ENCODE peak calls at places on chromosomes 1 and 21, in four cellular contexts. One of them, this sample, is unnamed.

GRCh38 chr1:218348628-218349185 is 3.6 kb downstream of the TGFB2 start:
- DNase-seq in stomach: no peak
- DNase-seq in lung: no peak
- DNase-seq in right lobe of liver: no peak
- DNase-seq in this sample: no peak

GRCh38 chr1:46302091-46303037 is 1.1 kb downstream of the LRRC41 start:
- DNase-seq in stomach: peak
- DNase-seq in lung: peak
- DNase-seq in right lobe of liver: peak
- DNase-seq in this sample: peak

GRCh38 chr1:95679262-95679661 is 445.3 kb downstream of the RWDD3 start:
- DNase-seq in right lobe of liver: no peak
- DNase-seq in stomach: no peak
- DNase-seq in lung: no peak
- DNase-seq in this sample: no peak

GRCh38 chr1:2133039-2133878 is 61.3 kb downstream of the FAAP20 start:
- DNase-seq in stomach: peak
- DNase-seq in lung: peak
- DNase-seq in right lobe of liver: peak
- DNase-seq in this sample: peak

GRCh38 chr21:36297938-36298572 is 21.9 kb upstream of the MORC3 start:
- DNase-seq in stomach: peak
- DNase-seq in right lobe of liver: no peak
- DNase-seq in lung: peak
- DNase-seq in this sample: no peak

GRCh38 chr1:102434421-102434820 is 437.7 kb upstream of the OLFM3 start:
- DNase-seq in stomach: no peak
- DNase-seq in right lobe of liver: no peak
- DNase-seq in lung: no peak
- DNase-seq in this sample: no peak

GRCh38 chr1:116772648-116773045 is 18.4 kb downstream of the CD2 start:
- DNase-seq in stomach: no peak
- DNase-seq in lung: no peak
- DNase-seq in right lobe of liver: no peak
- DNase-seq in this sample: peak

GRCh38 chr1:154983776-154984466 is 777 bp downstream of the FLAD1 start:
- DNase-seq in stomach: no peak
- DNase-seq in right lobe of liver: no peak
- DNase-seq in lung: no peak
- DNase-seq in this sample: no peak

GRCh38 chr1:152953761-152954160 is 6.8 kb downstream of the SPRR5 start:
- DNase-seq in right lobe of liver: no peak
- DNase-seq in lung: no peak
- DNase-seq in stomach: no peak
- DNase-seq in this sample: no peak

GRCh38 chr1:220879509-220880366 is 495 bp downstream of the HLX start:
- DNase-seq in lung: no peak
- DNase-seq in right lobe of liver: peak
- DNase-seq in stomach: peak
- DNase-seq in this sample: no peak

GRCh38 chr1:75712306-75712705 is 12.2 kb upstream of the ACADM start:
- DNase-seq in lung: no peak
- DNase-seq in stomach: no peak
- DNase-seq in right lobe of liver: no peak
- DNase-seq in this sample: no peak

GRCh38 chr1:178126790-178127189 is 32.9 kb downstream of the RASAL2 start:
- DNase-seq in lung: peak
- DNase-seq in right lobe of liver: no peak
- DNase-seq in stomach: no peak
- DNase-seq in this sample: peak

GRCh38 chr1:185317886-185318310 is 855 bp upstream of the IVNS1ABP start:
- DNase-seq in right lobe of liver: peak
- DNase-seq in stomach: peak
- DNase-seq in lung: peak
- DNase-seq in this sample: no peak

GRCh38 chr21:36479415-36480402 is at the start of gene CLDN14:
- DNase-seq in lung: no peak
- DNase-seq in stomach: peak
- DNase-seq in right lobe of liver: peak
- DNase-seq in this sample: peak

GRCh38 chr1:202276081-202276715 is 65.5 kb downstream of the UBE2T start:
- DNase-seq in stomach: no peak
- DNase-seq in right lobe of liver: no peak
- DNase-seq in lung: no peak
- DNase-seq in this sample: no peak

GRCh38 chr1:54287176-54287650 is 87.2 kb downstream of the MRPL37 start:
- DNase-seq in lung: peak
- DNase-seq in stomach: peak
- DNase-seq in right lobe of liver: peak
- DNase-seq in this sample: peak

GRCh38 chr1:110421159-110421777 is 13.8 kb upstream of the LAMTOR5 start:
- DNase-seq in lung: no peak
- DNase-seq in stomach: no peak
- DNase-seq in right lobe of liver: no peak
- DNase-seq in this sample: peak

GRCh38 chr1:204450461-204451257 is 39.0 kb upstream of the PPP1R15B start:
- DNase-seq in stomach: peak
- DNase-seq in right lobe of liver: peak
- DNase-seq in lung: no peak
- DNase-seq in this sample: no peak

GRCh38 chr1:173205146-173206051 is 1.7 kb downstream of the TNFSF4 start:
- DNase-seq in lung: no peak
- DNase-seq in right lobe of liver: no peak
- DNase-seq in stomach: no peak
- DNase-seq in this sample: peak

GRCh38 chr1:160130486-160130885 is 14.9 kb downstream of the ATP1A2 start:
- DNase-seq in lung: no peak
- DNase-seq in stomach: no peak
- DNase-seq in right lobe of liver: no peak
- DNase-seq in this sample: no peak

GRCh38 chr1:160129966-160130365 is 14.4 kb downstream of the ATP1A2 start:
- DNase-seq in lung: no peak
- DNase-seq in right lobe of liver: no peak
- DNase-seq in stomach: no peak
- DNase-seq in this sample: no peak

GRCh38 chr1:160130939-160131338 is 15.4 kb downstream of the ATP1A2 start:
- DNase-seq in lung: no peak
- DNase-seq in stomach: no peak
- DNase-seq in right lobe of liver: no peak
- DNase-seq in this sample: no peak

GRCh38 chr1:160133990-160134770 is 17.2 kb upstream of the ATP1A4 start:
- DNase-seq in right lobe of liver: no peak
- DNase-seq in lung: no peak
- DNase-seq in stomach: no peak
- DNase-seq in this sample: no peak

DNA sequence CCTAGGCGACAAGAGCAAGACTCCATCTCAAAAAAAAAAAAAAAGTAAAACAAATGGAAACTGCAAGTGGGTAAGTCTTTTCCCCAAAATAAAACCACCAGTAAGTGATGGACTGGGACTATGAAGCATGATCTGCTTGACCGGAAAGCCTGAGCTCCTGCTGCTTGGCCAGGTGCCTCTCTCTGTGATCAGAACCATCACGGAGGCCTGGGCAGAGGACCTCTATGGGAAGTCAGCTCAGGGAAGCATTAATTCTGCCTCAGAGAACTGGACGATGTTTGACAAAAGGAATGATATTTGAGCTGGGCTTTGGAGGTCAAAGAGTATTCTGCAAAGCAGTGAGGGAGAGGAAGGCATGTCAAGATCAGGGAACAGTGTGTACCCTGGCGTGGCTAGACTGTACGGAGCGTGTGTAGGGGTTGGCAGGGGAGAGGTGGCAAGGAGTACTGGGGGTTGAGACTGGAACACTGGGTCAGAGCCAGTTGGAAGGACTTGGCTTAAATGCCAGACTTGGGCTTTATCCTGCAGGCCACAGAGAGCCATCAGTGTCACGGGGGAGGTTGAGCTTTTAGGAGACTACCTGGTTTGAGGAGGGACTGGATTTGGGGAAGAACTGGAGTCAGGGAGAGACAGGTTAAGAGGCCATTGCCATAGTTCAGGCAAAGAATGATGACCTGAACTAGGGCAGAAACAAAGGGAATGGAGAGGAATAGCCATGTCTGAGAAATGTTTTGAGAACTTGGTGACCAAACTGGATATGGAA is 16.4 kb downstream of the ATP1A2 start:
- DNase-seq in right lobe of liver: no peak
- DNase-seq in lung: no peak
- DNase-seq in stomach: peak
- DNase-seq in this sample: no peak
- TF ChIP-seq CTCF in right lobe of liver: no peak
- TF ChIP-seq CTCF in lung: no peak
- TF ChIP-seq CTCF in stomach: no peak
- TF ChIP-seq CTCF in this sample: no peak

GRCh38 chr1:88979054-88979748 is 13.2 kb downstream of the KYAT3 start:
- DNase-seq in lung: no peak
- DNase-seq in right lobe of liver: no peak
- DNase-seq in stomach: no peak
- DNase-seq in this sample: no peak

GRCh38 chr1:88983791-88984552 is 8.5 kb downstream of the KYAT3 start:
- DNase-seq in right lobe of liver: no peak
- DNase-seq in stomach: no peak
- DNase-seq in lung: no peak
- DNase-seq in this sample: peak

GRCh38 chr1:88982055-88982454 is 10.4 kb downstream of the KYAT3 start:
- DNase-seq in right lobe of liver: no peak
- DNase-seq in lung: no peak
- DNase-seq in stomach: no peak
- DNase-seq in this sample: peak

GRCh38 chr1:88979749-88980116 is 12.7 kb downstream of the KYAT3 start:
- DNase-seq in lung: no peak
- DNase-seq in stomach: no peak
- DNase-seq in right lobe of liver: no peak
- DNase-seq in this sample: no peak

DNA sequence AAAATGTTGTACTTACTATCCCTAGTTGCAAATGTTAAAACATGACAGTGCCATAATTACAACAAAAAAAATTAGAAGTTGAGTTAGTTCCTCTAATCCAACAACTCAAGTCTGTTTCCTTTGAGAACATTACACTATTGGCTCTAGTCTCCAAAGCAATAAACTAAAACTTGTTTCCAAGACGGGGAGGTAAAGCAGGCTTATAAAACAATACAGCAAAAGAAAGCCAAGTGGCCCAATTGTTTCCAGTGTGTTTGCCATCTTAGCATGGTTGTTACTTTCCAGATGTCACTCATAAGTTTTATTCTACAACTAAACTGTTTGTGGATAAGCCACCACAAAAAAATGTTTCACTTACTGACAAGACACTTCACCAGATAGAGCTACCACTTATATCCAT is 11.5 kb downstream of the KYAT3 start:
- DNase-seq in stomach: no peak
- DNase-seq in right lobe of liver: no peak
- DNase-seq in lung: no peak
- DNase-seq in this sample: no peak
- H3K4me3 ChIP-seq in stomach: no peak
- H3K4me3 ChIP-seq in right lobe of liver: no peak
- H3K4me3 ChIP-seq in lung: no peak
- H3K4me3 ChIP-seq in this sample: no peak

DNA sequence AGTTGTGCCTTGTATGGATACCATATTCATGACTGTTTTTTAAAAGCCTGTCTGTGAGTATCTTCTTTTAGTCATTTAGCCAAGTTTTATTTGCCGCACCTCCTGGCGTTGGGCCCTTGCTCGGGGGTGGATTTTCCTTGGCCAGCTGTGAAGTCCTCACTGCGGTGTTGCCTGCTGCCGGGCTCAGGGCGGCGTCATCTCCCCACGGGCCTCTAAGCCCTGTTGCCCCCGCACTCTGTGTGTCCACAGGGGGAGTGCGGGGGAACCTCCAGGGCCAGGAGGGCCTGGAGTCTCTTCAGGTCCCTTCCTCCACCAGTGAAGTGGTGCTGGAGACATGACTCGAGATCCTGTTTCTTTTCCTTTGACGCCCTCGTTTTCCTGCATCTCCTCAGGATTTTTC is 65.8 kb upstream of the DIP2A start:
- DNase-seq in lung: no peak
- DNase-seq in stomach: no peak
- DNase-seq in right lobe of liver: no peak
- DNase-seq in this sample: peak
- TF ChIP-seq CTCF in lung: no peak
- TF ChIP-seq CTCF in stomach: no peak
- TF ChIP-seq CTCF in right lobe of liver: no peak
- TF ChIP-seq CTCF in this sample: no peak

DNA sequence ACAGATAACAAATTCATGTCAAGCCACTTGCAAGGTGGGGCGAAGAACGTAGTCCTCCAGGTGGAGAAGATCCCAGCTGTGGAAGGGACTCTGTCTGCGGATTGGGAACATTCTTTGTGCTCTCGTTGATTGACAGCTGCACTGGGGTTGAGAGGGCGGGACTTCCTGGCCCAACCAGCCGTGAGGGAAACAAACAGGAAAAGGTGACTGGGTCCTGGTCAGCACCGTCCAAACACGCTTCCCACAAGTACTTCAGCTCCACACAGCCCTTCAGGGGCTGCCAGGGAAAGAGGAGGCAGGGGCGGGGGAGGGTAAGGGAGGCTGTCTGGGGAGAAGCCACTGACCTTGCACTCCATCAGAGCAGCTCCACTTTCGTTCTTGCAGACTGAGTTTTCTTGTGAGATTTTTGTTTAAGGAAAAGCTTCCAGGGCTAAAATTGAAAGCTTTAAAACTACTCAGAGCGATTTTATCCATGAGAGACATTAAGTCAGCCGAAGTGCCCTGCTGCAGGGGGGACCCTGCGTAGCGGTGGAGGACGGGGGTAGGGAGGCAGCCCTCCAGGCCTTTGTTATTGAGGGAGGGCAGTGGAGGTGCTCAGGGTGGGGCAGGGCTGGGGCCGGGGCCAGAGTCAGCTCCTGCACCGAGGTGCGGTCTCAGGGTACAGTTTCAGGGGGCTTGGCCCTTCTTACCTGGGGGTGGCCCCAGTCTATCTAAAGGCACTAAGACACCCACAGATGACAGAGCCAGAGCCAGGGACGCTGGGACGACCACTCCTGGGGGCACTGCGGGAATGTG is 21.6 kb upstream of the STUM start:
- DNase-seq in lung: no peak
- DNase-seq in stomach: peak
- DNase-seq in right lobe of liver: no peak
- DNase-seq in this sample: no peak
- H3K4me3 ChIP-seq in lung: no peak
- H3K4me3 ChIP-seq in stomach: no peak
- H3K4me3 ChIP-seq in right lobe of liver: no peak
- H3K4me3 ChIP-seq in this sample: no peak

GRCh38 chr1:33219886-33220661 is 36.2 kb upstream of the ZNF362 start:
- DNase-seq in stomach: no peak
- DNase-seq in lung: no peak
- DNase-seq in right lobe of liver: no peak
- DNase-seq in this sample: peak
- TF ChIP-seq CTCF in stomach: no peak
- TF ChIP-seq CTCF in lung: no peak
- TF ChIP-seq CTCF in right lobe of liver: no peak
- TF ChIP-seq CTCF in this sample: no peak